ENCODE peak calls at places on chromosomes 5 and 9, in six cellular contexts. T is erythroblast, Q is heart left ventricle, O is breast epithelium, Z is prostate gland, D is kidney glomerular epithelial cell. E is an unnamed sample.

GRCh38 chr5:82812575-82812974 is 264.6 kb downstream of the TMEM167A start:
- DNase-seq in T (no peak), Q (no peak), O (no peak), Z (no peak), D (no peak), E (no peak)

GRCh38 chr9:27645166-27645840 is 72.0 kb upstream of the C9orf72 start:
- DNase-seq in T (no peak), Q (no peak), O (no peak), Z (no peak), D (no peak), E (no peak)

GRCh38 chr5:165630211-165630866 is 2124.9 kb downstream of the MAT2B start:
- DNase-seq in T (peak), Q (peak), O (no peak), Z (peak), D (peak), E (peak)

GRCh38 chr5:155116456-155117251 is 103.1 kb downstream of the KIF4B start:
- DNase-seq in T (no peak), Q (no peak), O (no peak), Z (no peak), D (no peak), E (no peak)

GRCh38 chr5:69444127-69444754 is 29.3 kb downstream of the MARVELD2 start:
- DNase-seq in T (no peak), Q (no peak), O (no peak), Z (no peak), D (peak), E (no peak)

GRCh38 chr5:160167623-160168165 is 48.4 kb upstream of the PWWP2A start:
- DNase-seq in T (no peak), Q (no peak), O (no peak), Z (no peak), D (no peak), E (no peak)

GRCh38 chr5:177503351-177504085 is 6.1 kb downstream of the DOK3 start:
- DNase-seq in T (no peak), Q (no peak), O (no peak), Z (no peak), D (no peak), E (no peak)

GRCh38 chr9:129677456-129677855 is 12.0 kb downstream of the PRRX2 start:
- DNase-seq in T (no peak), Q (no peak), O (peak), Z (no peak), D (no peak), E (no peak)

GRCh38 chr9:134774991-134775540 is 105.5 kb upstream of the FCN2 start:
- DNase-seq in T (no peak), Q (no peak), O (no peak), Z (no peak), D (no peak), E (no peak)

GRCh38 chr5:93163010-93163663 is 417.9 kb downstream of the NR2F1-AS1 start:
- DNase-seq in T (no peak), Q (no peak), O (no peak), Z (no peak), D (peak), E (no peak)

GRCh38 chr5:135878156-135878620 is 17.5 kb downstream of the IL9 start:
- DNase-seq in T (no peak), Q (no peak), O (no peak), Z (no peak), D (peak), E (no peak)

GRCh38 chr5:136212252-136212721 is 19.3 kb upstream of the SMIM32 start:
- DNase-seq in T (peak), Q (peak), O (no peak), Z (peak), D (peak), E (peak)

GRCh38 chr5:140372971-140373487 is 13.0 kb downstream of the SLC4A9 start:
- DNase-seq in T (peak), Q (peak), O (peak), Z (peak), D (peak), E (peak)

GRCh38 chr9:20478780-20479179 is 143.5 kb downstream of the MLLT3 start:
- DNase-seq in T (no peak), Q (no peak), O (no peak), Z (no peak), D (no peak), E (no peak)

GRCh38 chr9:95746408-95747165 is 128.9 kb upstream of the ERCC6L2 start:
- DNase-seq in T (no peak), Q (no peak), O (no peak), Z (no peak), D (no peak), E (no peak)

GRCh38 chr9:114072181-114073140 is 5.6 kb downstream of the AMBP start:
- DNase-seq in T (no peak), Q (peak), O (peak), Z (peak), D (no peak), E (peak)

GRCh38 chr5:38135486-38136031 is 122.8 kb upstream of the EGFLAM start:
- DNase-seq in T (no peak), Q (no peak), O (no peak), Z (no peak), D (no peak), E (no peak)

GRCh38 chr5:56415356-56415765 is 182.2 kb upstream of the ANKRD55 start:
- DNase-seq in T (no peak), Q (peak), O (no peak), Z (no peak), D (no peak), E (peak)

E was measured in left cardiac atrium.